ENCODE peak calls at places on chromosomes 4 and X, in four cellular contexts. A is substantia nigra; L is activated gamma-delta T cell treated with anti-CD3 and anti-CD28 coated beads, Interleukin-2, amount 50 U/mL, for 16 hours; N is stomach. Z is an unnamed sample.
A peak's percentile ranks its signal among the peaks of the same experiment; 100 is the strongest.

GRCh38 chr4:88097781-88098180 is 60.7 kb downstream of the ABCG2 start:
- DNase-seq in N (no peak), A (no peak), L (no peak), Z (no peak)

GRCh38 chrX:42524374-42524773 is 253.6 kb downstream of the PPP1R2C start:
- DNase-seq in A (no peak), L (no peak), N (no peak), Z (no peak)

GRCh38 chr4:168803727-168804126 is 206.3 kb downstream of the CBR4 start:
- DNase-seq in N (no peak), A (no peak), L (no peak), Z (no peak)

GRCh38 chrX:56600141-56600540 is 36.7 kb downstream of the UBQLN2 start:
- DNase-seq in A (no peak), N (no peak), L (no peak), Z (no peak)

GRCh38 chr4:8688041-8688907 is 95.7 kb downstream of the CPZ start:
- DNase-seq in N (no peak), A (peak; percentile 43), L (no peak), Z (no peak)

GRCh38 chr4:42594880-42595279 is 62.0 kb downstream of the ATP8A1 start:
- DNase-seq in L (no peak), A (no peak), N (no peak), Z (no peak)

GRCh38 chrX:103101280-103102042 is 8.5 kb upstream of the NXF3 start:
- DNase-seq in A (no peak), L (no peak), N (no peak), Z (no peak)

GRCh38 chr4:122742933-122743829 is 10.7 kb downstream of the BBS12 start:
- DNase-seq in L (no peak), N (no peak), A (no peak), Z (no peak)

GRCh38 chr4:184463856-184464255 is 10.5 kb downstream of the IRF2 start:
- DNase-seq in L (no peak), A (no peak), N (no peak), Z (no peak)

GRCh38 chr4:1960170-1960825 is 48.5 kb downstream of the NELFA start:
- DNase-seq in N (no peak), L (no peak), A (no peak), Z (no peak)

GRCh38 chr4:67935888-67936287 is 27.4 kb downstream of the TMPRSS11A start:
- DNase-seq in A (no peak), N (no peak), L (no peak), Z (no peak)

GRCh38 chr4:10765386-10765785 is 80.8 kb upstream of the CLNK start:
- DNase-seq in N (no peak), A (no peak), L (no peak), Z (no peak)

GRCh38 chrX:108732630-108733321 is 3.6 kb downstream of the IRS4 start:
- DNase-seq in L (no peak), A (no peak), N (no peak), Z (no peak)

GRCh38 chrX:53312946-53313745 is 31.8 kb upstream of the IQSEC2 start:
- DNase-seq in L (peak; percentile 55), N (peak; percentile 78), A (peak; percentile 72), Z (peak; percentile 1)

GRCh38 chr4:39353478-39354177 is 12.5 kb downstream of the RFC1 start:
- DNase-seq in L (no peak), A (no peak), N (no peak), Z (no peak)

GRCh38 chr4:8341691-8342090 is 72.1 kb downstream of the HTRA3 start:
- DNase-seq in L (no peak), N (peak; percentile 20), A (no peak), Z (no peak)

GRCh38 chrX:135484636-135485289 is 35.7 kb upstream of the INTS6L start:
- DNase-seq in A (no peak), N (no peak), L (no peak), Z (no peak)

Z was measured in NK-92 treated with Interleukin-12 subunit alpha and Interleukin-12 subunit beta, amount 100 ng/mL, for 24 hours.